ENCODE peak calls at places on chromosomes 5 and 9, in six cellular contexts. T is posterior cingulate gyrus; Z is A549; S is NCI-H510A; I is stomach; V is CD4-positive, alpha-beta T cell. X is an unnamed sample.

GRCh38 chr9:124478014-124478753 is 27.9 kb downstream of the ADGRD2 start:
- DNase-seq in Z (no peak), V (no peak), I (no peak), S (no peak), T (no peak), X (no peak)

GRCh38 chr5:164809831-164810230 is 1304.4 kb downstream of the MAT2B start:
- DNase-seq in I (no peak), T (no peak), Z (no peak), V (no peak), S (no peak), X (no peak)

GRCh38 chr9:17695482-17695881 is 116.6 kb downstream of the SH3GL2 start:
- DNase-seq in S (no peak), V (no peak), Z (no peak), I (no peak), T (no peak), X (no peak)

GRCh38 chr5:40521108-40521785 is 158.5 kb upstream of the PTGER4 start:
- DNase-seq in Z (no peak), S (no peak), T (no peak), I (no peak), V (no peak), X (no peak)

GRCh38 chr9:71249729-71250317 is 128.4 kb upstream of the TRPM3 start:
- DNase-seq in Z (peak), I (no peak), S (peak), V (no peak), T (no peak), X (peak)

GRCh38 chr9:6226696-6227095 is 11.1 kb downstream of the IL33 start:
- DNase-seq in T (no peak), I (no peak), Z (no peak), V (no peak), S (no peak), X (no peak)

GRCh38 chr5:80250801-80251200 is 5.0 kb downstream of the SERINC5 start:
- DNase-seq in S (no peak), Z (no peak), V (no peak), I (no peak), T (no peak), X (no peak)

GRCh38 chr9:82247318-82247717 is 258.7 kb downstream of the SPATA31D1 start:
- DNase-seq in V (no peak), Z (no peak), T (no peak), I (no peak), S (no peak), X (no peak)

GRCh38 chr9:27866741-27867140 is 293.5 kb upstream of the C9orf72 start:
- DNase-seq in Z (no peak), I (no peak), S (no peak), V (no peak), T (no peak), X (no peak)

GRCh38 chr9:105698348-105698747 is 4.0 kb downstream of the TMEM38B start:
- DNase-seq in I (no peak), T (no peak), V (no peak), S (no peak), Z (no peak), X (no peak)